ENCODE peak calls at places on chromosomes 5 and 9, in seven cellular contexts. I is OCI-LY7, S is GM13977, Y is GM12865, U is prostate gland, O is NB4, W is fibroblast of pulmonary artery. V is an unnamed sample.

GRCh38 chr9:132546148-132547051 is 36.0 kb upstream of the BARHL1 start:
- DNase-seq in I (peak; percentile 46), S (no peak), Y (no peak), U (no peak), O (peak; percentile 12), W (peak; percentile 25), V (peak; percentile 67)

GRCh38 chr5:143739741-143740140 is 72.2 kb upstream of the HMHB1 start:
- DNase-seq in I (no peak), S (no peak), Y (no peak), U (no peak), O (no peak), W (no peak), V (no peak)

GRCh38 chr9:116580853-116581252 is 106.3 kb upstream of the TRIM32 start:
- DNase-seq in I (no peak), S (no peak), Y (no peak), U (no peak), O (no peak), W (no peak), V (no peak)

GRCh38 chr5:174101331-174101730 is 55.8 kb downstream of the NSG2 start:
- DNase-seq in I (no peak), S (no peak), Y (no peak), U (no peak), O (no peak), W (no peak), V (no peak)

GRCh38 chr9:102035929-102036328 is 297.5 kb upstream of the GRIN3A start:
- DNase-seq in I (no peak), S (no peak), Y (no peak), U (no peak), O (no peak), W (no peak), V (no peak)

GRCh38 chr5:61449756-61450155 is 117.7 kb downstream of the ZSWIM6 start:
- DNase-seq in I (no peak), S (no peak), Y (no peak), U (no peak), O (no peak), W (no peak), V (no peak)

GRCh38 chr9:128551652-128552152 is 685 bp upstream of the SPTAN1 start:
- DNase-seq in I (no peak), S (no peak), Y (no peak), U (no peak), O (no peak), W (no peak), V (no peak)

GRCh38 chr5:54093861-54094260 is 216.5 kb downstream of the ARL15 start:
- DNase-seq in I (no peak), S (no peak), Y (peak; percentile 49), U (no peak), O (no peak), W (no peak), V (no peak)

GRCh38 chr5:151779531-151780125 is 7.9 kb downstream of the G3BP1 start:
- DNase-seq in I (no peak), S (no peak), Y (no peak), U (no peak), O (no peak), W (no peak), V (no peak)

GRCh38 chr9:109278216-109278615 is 42.6 kb downstream of the EPB41L4B start:
- DNase-seq in I (no peak), S (no peak), Y (no peak), U (no peak), O (no peak), W (no peak), V (no peak)

GRCh38 chr5:172553838-172554344 is 87.2 kb upstream of the NEURL1B start:
- DNase-seq in I (no peak), S (no peak), Y (no peak), U (peak; percentile 37), O (no peak), W (no peak), V (peak; percentile 38)

GRCh38 chr5:65072836-65073620 is 304.3 kb downstream of the CWC27 start:
- DNase-seq in I (peak; percentile 96), S (no peak), Y (no peak), U (no peak), O (no peak), W (peak; percentile 3), V (no peak)

GRCh38 chr5:6359941-6360683 is 18.2 kb downstream of the MED10 start:
- DNase-seq in I (peak; percentile 35), S (no peak), Y (no peak), U (no peak), O (peak; percentile 71), W (no peak), V (no peak)

GRCh38 chr5:173653822-173654523 is 37.5 kb upstream of the BOD1 start:
- DNase-seq in I (no peak), S (no peak), Y (no peak), U (no peak), O (no peak), W (no peak), V (no peak)

GRCh38 chr5:1172007-1172581 is 29.3 kb upstream of the SLC6A19 start:
- DNase-seq in I (no peak), S (no peak), Y (no peak), U (no peak), O (no peak), W (no peak), V (peak; percentile 73)

GRCh38 chr9:94553029-94553938 is 1.6 kb upstream of the PCAT7 start:
- DNase-seq in I (peak; percentile 47), S (no peak), Y (no peak), U (no peak), O (peak; percentile 34), W (no peak), V (no peak)

GRCh38 chr5:94157704-94158608 is 416.6 kb upstream of the POU5F2 start:
- DNase-seq in I (no peak), S (no peak), Y (no peak), U (no peak), O (no peak), W (no peak), V (no peak)

GRCh38 chr9:13587581-13587980 is 308.1 kb upstream of the MPDZ start:
- DNase-seq in I (no peak), S (no peak), Y (no peak), U (no peak), O (no peak), W (no peak), V (no peak)

GRCh38 chr9:682633-683508 is 158.6 kb upstream of the DMRT1 start:
- DNase-seq in I (no peak), S (no peak), Y (no peak), U (no peak), O (no peak), W (peak; percentile 28), V (no peak)

GRCh38 chr5:78691073-78691960 is 42.7 kb upstream of the LHFPL2 start:
- DNase-seq in I (no peak), S (no peak), Y (no peak), U (no peak), O (no peak), W (no peak), V (no peak)

GRCh38 chr9:130325921-130326320 is 60.4 kb downstream of the HMCN2 start:
- DNase-seq in I (no peak), S (no peak), Y (no peak), U (no peak), O (no peak), W (no peak), V (no peak)

GRCh38 chr5:159175547-159175946 is 33.8 kb downstream of the RNF145 start:
- DNase-seq in I (no peak), S (no peak), Y (no peak), U (no peak), O (no peak), W (peak; percentile 52), V (no peak)

GRCh38 chr5:127865273-127865672 is 162.1 kb downstream of the CCDC192 start:
- DNase-seq in I (no peak), S (no peak), Y (no peak), U (no peak), O (no peak), W (no peak), V (no peak)
- TF ChIP-seq CTCF in I (no peak), S (peak; percentile 10), Y (no peak), U (no peak), O (no peak), W (no peak), V (no peak)

DNA sequence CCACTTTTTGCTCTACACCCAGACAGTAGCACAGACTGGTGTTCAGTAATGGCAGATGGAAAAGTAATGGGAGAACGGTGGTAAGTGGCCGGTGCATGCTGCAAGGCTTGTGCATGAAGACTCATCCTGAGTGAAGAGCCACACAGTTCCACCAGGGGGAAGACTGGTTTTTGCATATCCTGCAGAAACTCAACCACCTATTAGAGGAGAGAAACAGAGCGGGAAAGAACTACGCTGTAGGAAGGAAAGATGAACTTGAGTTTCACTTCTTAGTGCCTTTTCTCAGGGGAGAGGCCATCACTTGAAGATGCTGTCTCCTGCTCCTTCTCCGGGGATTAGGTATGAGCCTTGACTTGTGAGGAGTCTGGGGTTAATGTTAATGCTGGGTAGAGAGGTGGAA is 9.4 kb upstream of the PRSS3 start:
- DNase-seq in I (peak; percentile 38), S (no peak), Y (peak; percentile 47), U (no peak), O (peak; percentile 54), W (peak; percentile 33), V (no peak)
- TF ChIP-seq CTCF in I (peak; percentile 63), S (peak; percentile 27), Y (peak; percentile 35), U (no peak), O (no peak), W (peak; percentile 28), V (peak; percentile 51)

GRCh38 chr5:73438897-73439470 is 9.6 kb downstream of the FOXD1 start:
- DNase-seq in I (no peak), S (no peak), Y (no peak), U (no peak), O (no peak), W (no peak), V (no peak)

GRCh38 chr5:73435640-73436534 is 12.7 kb downstream of the FOXD1 start:
- DNase-seq in I (no peak), S (no peak), Y (no peak), U (no peak), O (no peak), W (no peak), V (no peak)

GRCh38 chr5:73436535-73437125 is 11.9 kb downstream of the FOXD1 start:
- DNase-seq in I (no peak), S (no peak), Y (no peak), U (no peak), O (peak; percentile 46), W (no peak), V (no peak)

GRCh38 chr5:73438048-73438896 is 10.3 kb downstream of the FOXD1 start:
- DNase-seq in I (no peak), S (no peak), Y (no peak), U (no peak), O (no peak), W (no peak), V (no peak)

GRCh38 chr5:73437126-73438047 is 11.2 kb downstream of the FOXD1 start:
- DNase-seq in I (no peak), S (peak; percentile 59), Y (no peak), U (peak; percentile 46), O (peak; percentile 65), W (no peak), V (no peak)
- TF ChIP-seq CTCF in I (no peak), S (peak; percentile 16), Y (peak; percentile 27), U (no peak), O (peak; percentile 45), W (peak; percentile 5), V (peak; percentile 78)

DNA sequence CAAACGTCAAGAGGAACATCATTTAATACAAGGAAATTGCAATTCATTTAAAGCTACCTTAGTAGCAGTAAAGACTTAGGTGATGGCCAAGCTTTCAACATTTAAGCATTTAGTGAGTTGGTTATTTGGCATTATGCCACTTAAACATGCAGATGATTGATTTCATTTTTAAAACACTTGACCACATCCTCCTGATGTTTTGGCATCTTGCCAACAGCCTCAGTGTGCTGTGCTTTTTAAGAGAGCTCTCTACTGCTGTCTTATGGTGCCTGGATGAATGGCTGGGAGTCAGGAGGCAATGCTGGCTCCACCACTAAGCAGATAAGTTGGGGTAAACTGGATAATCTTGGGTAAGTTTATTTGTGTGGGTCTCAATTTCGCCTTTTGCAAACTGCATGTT is 364.5 kb downstream of the MAN2A1 start:
- DNase-seq in I (peak; percentile 92), S (no peak), Y (peak; percentile 85), U (peak; percentile 8), O (peak; percentile 56), W (peak; percentile 70), V (no peak)
- TF ChIP-seq CTCF in I (peak; percentile 71), S (no peak), Y (peak; percentile 16), U (no peak), O (no peak), W (peak; percentile 24), V (peak; percentile 70)

V was measured in chondrocyte.